ENCODE peak calls at places on chromosomes 1 and 21, in nine cellular contexts. One of them, this sample, is unnamed.
A peak's percentile ranks its signal among the peaks of the same experiment; 100 is the strongest.

GRCh38 chr1:182682898-182683501 is 1.4 kb downstream of the RGS8 start:
- DNase-seq in adrenal gland: no peak
- DNase-seq in NB4: no peak
- DNase-seq in IMR-90: no peak
- DNase-seq in stomach: no peak
- DNase-seq in heart left ventricle: no peak
- DNase-seq in testis: no peak
- DNase-seq in lower leg skin: no peak
- DNase-seq in prostate gland: no peak
- DNase-seq in this sample: no peak

GRCh38 chr1:2555634-2556276 is 416 bp upstream of the TNFRSF14 start:
- DNase-seq in adrenal gland: peak; percentile 89
- DNase-seq in NB4: peak; percentile 95
- DNase-seq in IMR-90: no peak
- DNase-seq in stomach: peak; percentile 82
- DNase-seq in heart left ventricle: peak; percentile 79
- DNase-seq in testis: peak; percentile 86
- DNase-seq in lower leg skin: peak; percentile 92
- DNase-seq in prostate gland: peak; percentile 65
- DNase-seq in this sample: no peak

GRCh38 chr1:30589083-30589482 is 134.3 kb downstream of the MATN1 start:
- DNase-seq in adrenal gland: no peak
- DNase-seq in NB4: no peak
- DNase-seq in IMR-90: no peak
- DNase-seq in stomach: no peak
- DNase-seq in heart left ventricle: no peak
- DNase-seq in testis: no peak
- DNase-seq in lower leg skin: no peak
- DNase-seq in prostate gland: no peak
- DNase-seq in this sample: no peak

GRCh38 chr1:85240174-85240601 is 19.3 kb downstream of the C1orf52 start:
- DNase-seq in adrenal gland: no peak
- DNase-seq in NB4: peak; percentile 25
- DNase-seq in IMR-90: peak; percentile 18
- DNase-seq in stomach: no peak
- DNase-seq in heart left ventricle: peak; percentile 32
- DNase-seq in testis: no peak
- DNase-seq in lower leg skin: no peak
- DNase-seq in prostate gland: no peak
- DNase-seq in this sample: no peak

GRCh38 chr1:42993631-42994121 is 35.0 kb upstream of the SLC2A1 start:
- DNase-seq in adrenal gland: no peak
- DNase-seq in NB4: peak; percentile 68
- DNase-seq in IMR-90: no peak
- DNase-seq in stomach: no peak
- DNase-seq in heart left ventricle: peak; percentile 73
- DNase-seq in testis: no peak
- DNase-seq in lower leg skin: no peak
- DNase-seq in prostate gland: peak; percentile 32
- DNase-seq in this sample: no peak

GRCh38 chr1:207810606-207811295 is 58.9 kb downstream of the CD46 start:
- DNase-seq in adrenal gland: peak; percentile 27
- DNase-seq in NB4: peak; percentile 51
- DNase-seq in IMR-90: no peak
- DNase-seq in stomach: no peak
- DNase-seq in heart left ventricle: no peak
- DNase-seq in testis: no peak
- DNase-seq in lower leg skin: peak; percentile 13
- DNase-seq in prostate gland: no peak
- DNase-seq in this sample: no peak

GRCh38 chr1:241482761-241483250 is 36.7 kb downstream of the FH start:
- DNase-seq in adrenal gland: no peak
- DNase-seq in NB4: no peak
- DNase-seq in IMR-90: peak; percentile 75
- DNase-seq in stomach: no peak
- DNase-seq in heart left ventricle: no peak
- DNase-seq in testis: no peak
- DNase-seq in lower leg skin: no peak
- DNase-seq in prostate gland: no peak
- DNase-seq in this sample: no peak

GRCh38 chr1:107459204-107459904 is 318.5 kb downstream of the NTNG1 start:
- DNase-seq in adrenal gland: no peak
- DNase-seq in NB4: no peak
- DNase-seq in IMR-90: no peak
- DNase-seq in stomach: no peak
- DNase-seq in heart left ventricle: no peak
- DNase-seq in testis: no peak
- DNase-seq in lower leg skin: no peak
- DNase-seq in prostate gland: no peak
- DNase-seq in this sample: no peak

GRCh38 chr1:185821612-185822385 is 87.6 kb downstream of the HMCN1 start:
- DNase-seq in adrenal gland: no peak
- DNase-seq in NB4: peak; percentile 3
- DNase-seq in IMR-90: no peak
- DNase-seq in stomach: no peak
- DNase-seq in heart left ventricle: no peak
- DNase-seq in testis: no peak
- DNase-seq in lower leg skin: no peak
- DNase-seq in prostate gland: no peak
- DNase-seq in this sample: no peak

GRCh38 chr1:53326598-53327182 is 1.2 kb downstream of the LRP8 start:
- DNase-seq in adrenal gland: peak; percentile 30
- DNase-seq in NB4: peak; percentile 87
- DNase-seq in IMR-90: no peak
- DNase-seq in stomach: no peak
- DNase-seq in heart left ventricle: no peak
- DNase-seq in testis: no peak
- DNase-seq in lower leg skin: no peak
- DNase-seq in prostate gland: no peak
- DNase-seq in this sample: peak; percentile 68
- TF ChIP-seq POLR2A in adrenal gland: no peak
- TF ChIP-seq POLR2A in NB4: no peak
- TF ChIP-seq POLR2A in IMR-90: no peak
- TF ChIP-seq POLR2A in stomach: no peak
- TF ChIP-seq POLR2A in heart left ventricle: no peak
- TF ChIP-seq POLR2A in testis: no peak
- TF ChIP-seq POLR2A in lower leg skin: no peak
- TF ChIP-seq POLR2A in prostate gland: no peak
- TF ChIP-seq POLR2A in this sample: no peak

GRCh38 chr1:151289991-151290708 is 8.1 kb downstream of the ZNF687 start:
- DNase-seq in adrenal gland: no peak
- DNase-seq in NB4: no peak
- DNase-seq in IMR-90: no peak
- DNase-seq in stomach: no peak
- DNase-seq in heart left ventricle: no peak
- DNase-seq in testis: no peak
- DNase-seq in lower leg skin: no peak
- DNase-seq in prostate gland: no peak
- DNase-seq in this sample: no peak
- TF ChIP-seq POLR2A in adrenal gland: no peak
- TF ChIP-seq POLR2A in NB4: no peak
- TF ChIP-seq POLR2A in IMR-90: no peak
- TF ChIP-seq POLR2A in stomach: no peak
- TF ChIP-seq POLR2A in heart left ventricle: no peak
- TF ChIP-seq POLR2A in testis: no peak
- TF ChIP-seq POLR2A in lower leg skin: no peak
- TF ChIP-seq POLR2A in prostate gland: no peak
- TF ChIP-seq POLR2A in this sample: no peak

GRCh38 chr1:83692524-83693336 is 306.2 kb downstream of the TTLL7 start:
- DNase-seq in adrenal gland: no peak
- DNase-seq in NB4: no peak
- DNase-seq in IMR-90: peak; percentile 0
- DNase-seq in stomach: no peak
- DNase-seq in heart left ventricle: no peak
- DNase-seq in testis: peak; percentile 13
- DNase-seq in lower leg skin: no peak
- DNase-seq in prostate gland: no peak
- DNase-seq in this sample: peak; percentile 33
- TF ChIP-seq POLR2A in adrenal gland: no peak
- TF ChIP-seq POLR2A in NB4: no peak
- TF ChIP-seq POLR2A in IMR-90: no peak
- TF ChIP-seq POLR2A in stomach: no peak
- TF ChIP-seq POLR2A in heart left ventricle: no peak
- TF ChIP-seq POLR2A in testis: no peak
- TF ChIP-seq POLR2A in lower leg skin: no peak
- TF ChIP-seq POLR2A in prostate gland: no peak
- TF ChIP-seq POLR2A in this sample: no peak

GRCh38 chr21:43751955-43752591 is 24.0 kb downstream of the CSTB start:
- DNase-seq in adrenal gland: no peak
- DNase-seq in NB4: no peak
- DNase-seq in IMR-90: no peak
- DNase-seq in stomach: no peak
- DNase-seq in heart left ventricle: no peak
- DNase-seq in testis: no peak
- DNase-seq in lower leg skin: no peak
- DNase-seq in prostate gland: no peak
- DNase-seq in this sample: no peak
- TF ChIP-seq POLR2A in adrenal gland: no peak
- TF ChIP-seq POLR2A in NB4: no peak
- TF ChIP-seq POLR2A in IMR-90: no peak
- TF ChIP-seq POLR2A in stomach: no peak
- TF ChIP-seq POLR2A in heart left ventricle: no peak
- TF ChIP-seq POLR2A in testis: no peak
- TF ChIP-seq POLR2A in lower leg skin: no peak
- TF ChIP-seq POLR2A in prostate gland: no peak
- TF ChIP-seq POLR2A in this sample: no peak

GRCh38 chr1:51878616-51879336 is at the start of gene NRDC:
- DNase-seq in adrenal gland: peak; percentile 100
- DNase-seq in NB4: peak; percentile 99
- DNase-seq in IMR-90: peak; percentile 100
- DNase-seq in stomach: peak; percentile 100
- DNase-seq in heart left ventricle: peak; percentile 100
- DNase-seq in testis: peak; percentile 100
- DNase-seq in lower leg skin: peak; percentile 100
- DNase-seq in prostate gland: peak; percentile 100
- DNase-seq in this sample: peak; percentile 81
- TF ChIP-seq POLR2A in adrenal gland: peak; percentile 92
- TF ChIP-seq POLR2A in NB4: peak; percentile 85
- TF ChIP-seq POLR2A in IMR-90: peak; percentile 88
- TF ChIP-seq POLR2A in stomach: peak; percentile 95
- TF ChIP-seq POLR2A in heart left ventricle: peak; percentile 85
- TF ChIP-seq POLR2A in testis: peak; percentile 57
- TF ChIP-seq POLR2A in lower leg skin: no peak
- TF ChIP-seq POLR2A in prostate gland: peak; percentile 90
- TF ChIP-seq POLR2A in this sample: peak; percentile 93

GRCh38 chr1:245691897-245692296 is 537.1 kb downstream of the KIF26B start:
- DNase-seq in adrenal gland: no peak
- DNase-seq in NB4: no peak
- DNase-seq in IMR-90: no peak
- DNase-seq in stomach: no peak
- DNase-seq in heart left ventricle: no peak
- DNase-seq in testis: no peak
- DNase-seq in lower leg skin: no peak
- DNase-seq in prostate gland: no peak
- DNase-seq in this sample: no peak

GRCh38 chr1:245690946-245691456 is 536.2 kb downstream of the KIF26B start:
- DNase-seq in adrenal gland: no peak
- DNase-seq in NB4: no peak
- DNase-seq in IMR-90: no peak
- DNase-seq in stomach: no peak
- DNase-seq in heart left ventricle: no peak
- DNase-seq in testis: no peak
- DNase-seq in lower leg skin: no peak
- DNase-seq in prostate gland: no peak
- DNase-seq in this sample: no peak

GRCh38 chr1:245693116-245693515 is 538.3 kb downstream of the KIF26B start:
- DNase-seq in adrenal gland: no peak
- DNase-seq in NB4: no peak
- DNase-seq in IMR-90: no peak
- DNase-seq in stomach: no peak
- DNase-seq in heart left ventricle: no peak
- DNase-seq in testis: no peak
- DNase-seq in lower leg skin: no peak
- DNase-seq in prostate gland: no peak
- DNase-seq in this sample: no peak

GRCh38 chr1:245693941-245694340 is 539.2 kb downstream of the KIF26B start:
- DNase-seq in adrenal gland: no peak
- DNase-seq in NB4: no peak
- DNase-seq in IMR-90: no peak
- DNase-seq in stomach: no peak
- DNase-seq in heart left ventricle: no peak
- DNase-seq in testis: no peak
- DNase-seq in lower leg skin: no peak
- DNase-seq in prostate gland: no peak
- DNase-seq in this sample: no peak

DNA sequence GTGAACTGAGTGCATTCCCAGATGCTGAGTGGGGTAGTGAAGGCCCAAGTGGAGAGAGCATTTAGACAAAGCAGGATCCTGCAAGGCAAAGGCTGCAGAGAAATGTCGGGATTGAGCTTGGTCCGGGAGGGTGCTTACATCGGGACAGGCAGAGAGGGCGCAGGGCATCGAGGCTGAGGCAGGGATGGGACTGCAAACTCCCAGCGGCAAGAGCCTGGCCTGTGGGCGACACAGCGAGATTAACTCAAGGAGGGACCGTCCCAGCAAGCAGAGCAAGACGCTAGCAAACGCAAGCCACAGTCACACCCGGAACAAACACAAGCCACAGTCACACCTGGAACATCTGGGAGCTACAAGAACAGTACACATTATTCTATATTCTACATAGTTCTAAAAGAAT is 537.5 kb downstream of the KIF26B start:
- DNase-seq in adrenal gland: no peak
- DNase-seq in NB4: no peak
- DNase-seq in IMR-90: no peak
- DNase-seq in stomach: no peak
- DNase-seq in heart left ventricle: no peak
- DNase-seq in testis: no peak
- DNase-seq in lower leg skin: no peak
- DNase-seq in prostate gland: no peak
- DNase-seq in this sample: no peak
- TF ChIP-seq POLR2A in adrenal gland: no peak
- TF ChIP-seq POLR2A in NB4: no peak
- TF ChIP-seq POLR2A in IMR-90: no peak
- TF ChIP-seq POLR2A in stomach: no peak
- TF ChIP-seq POLR2A in heart left ventricle: no peak
- TF ChIP-seq POLR2A in testis: no peak
- TF ChIP-seq POLR2A in lower leg skin: no peak
- TF ChIP-seq POLR2A in prostate gland: no peak
- TF ChIP-seq POLR2A in this sample: no peak

DNA sequence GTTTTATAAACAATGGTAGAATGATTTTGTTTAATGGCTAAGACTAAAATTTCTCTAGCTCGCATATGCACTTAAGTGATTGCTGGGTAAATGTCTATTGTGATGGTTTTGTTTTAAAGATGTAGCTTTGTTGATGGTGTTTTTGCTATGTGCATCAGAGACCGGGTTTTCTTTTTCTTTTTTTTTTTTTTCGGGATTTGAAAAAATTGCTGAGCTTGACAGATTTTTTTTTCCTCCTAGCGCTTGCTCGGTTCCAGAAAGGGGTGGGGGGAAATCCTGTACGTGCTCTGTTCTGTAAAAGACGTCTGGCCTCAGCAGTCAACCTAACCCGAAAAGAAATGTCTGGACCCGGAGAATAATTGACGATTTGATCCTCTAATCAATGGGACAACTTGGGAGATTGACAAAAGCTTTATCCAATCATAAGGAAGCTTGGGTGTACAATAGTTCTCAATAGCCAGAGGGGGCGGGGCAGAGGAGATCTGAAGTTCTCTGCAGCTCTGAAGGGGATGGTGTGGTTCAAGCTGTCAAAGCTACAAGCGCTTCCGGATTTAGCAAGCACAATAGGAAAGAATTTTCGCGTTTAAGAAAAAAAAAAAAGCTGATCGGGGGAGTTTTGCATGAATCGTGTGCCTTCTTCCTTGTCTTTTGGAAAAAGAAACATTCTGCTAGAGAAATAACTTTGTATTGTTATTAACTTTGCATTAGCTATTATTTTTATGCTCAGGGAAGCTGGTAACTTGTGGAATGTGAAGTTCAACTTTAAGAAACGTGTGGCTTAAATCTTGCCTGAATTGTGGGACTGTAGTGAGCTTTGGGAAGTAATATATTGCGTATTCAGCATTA is 4.5 kb upstream of the NFIA start:
- DNase-seq in adrenal gland: peak; percentile 97
- DNase-seq in NB4: peak; percentile 99
- DNase-seq in IMR-90: peak; percentile 100
- DNase-seq in stomach: peak; percentile 92
- DNase-seq in heart left ventricle: peak; percentile 97
- DNase-seq in testis: peak; percentile 97
- DNase-seq in lower leg skin: peak; percentile 96
- DNase-seq in prostate gland: peak; percentile 95
- DNase-seq in this sample: peak; percentile 89
- TF ChIP-seq POLR2A in adrenal gland: no peak
- TF ChIP-seq POLR2A in NB4: no peak
- TF ChIP-seq POLR2A in IMR-90: no peak
- TF ChIP-seq POLR2A in stomach: no peak
- TF ChIP-seq POLR2A in heart left ventricle: peak; percentile 31
- TF ChIP-seq POLR2A in testis: no peak
- TF ChIP-seq POLR2A in lower leg skin: no peak
- TF ChIP-seq POLR2A in prostate gland: peak; percentile 22
- TF ChIP-seq POLR2A in this sample: no peak

This sample was measured in H54.